ENCODE peak calls at places on chromosomes 7 and 10, in five cellular contexts. W, N, R, O and X are unnamed samples.

GRCh38 chr7:126016722-126017121 is 1087.1 kb upstream of the POT1 start:
- DNase-seq in W (no peak), N (no peak), R (no peak), O (no peak), X (peak; percentile 29)

GRCh38 chr10:26475448-26475847 is 37.3 kb downstream of the APBB1IP start:
- DNase-seq in W (no peak), N (no peak), R (no peak), O (no peak), X (no peak)

GRCh38 chr10:72742797-72743196 is 50.9 kb downstream of the MCU start:
- DNase-seq in W (no peak), N (no peak), R (no peak), O (no peak), X (no peak)

GRCh38 chr7:24494832-24495231 is 78.4 kb upstream of the PALS2 start:
- DNase-seq in W (no peak), N (no peak), R (no peak), O (no peak), X (no peak)

GRCh38 chr10:96850825-96851224 is 18.7 kb downstream of the LCOR start:
- DNase-seq in W (no peak), N (peak; percentile 98), R (no peak), O (no peak), X (peak; percentile 91)

GRCh38 chr7:1295776-1296726 is 63.4 kb downstream of the UNCX start:
- DNase-seq in W (no peak), N (no peak), R (no peak), O (no peak), X (no peak)

GRCh38 chr7:3636131-3636860 is 335.2 kb downstream of the SDK1 start:
- DNase-seq in W (no peak), N (peak; percentile 47), R (no peak), O (no peak), X (peak; percentile 39)

GRCh38 chr10:74406006-74406405 is 255.0 kb downstream of the ADK start:
- DNase-seq in W (no peak), N (no peak), R (no peak), O (no peak), X (no peak)

GRCh38 chr10:7756360-7756992 is 31.3 kb downstream of the KIN start:
- DNase-seq in W (no peak), N (peak; percentile 8), R (no peak), O (no peak), X (peak; percentile 11)

GRCh38 chr10:90344226-90344625 is 513.6 kb downstream of the HTR7 start:
- DNase-seq in W (no peak), N (no peak), R (no peak), O (no peak), X (no peak)

GRCh38 chr7:65304175-65304574 is 69.5 kb upstream of the ZNF92 start:
- DNase-seq in W (no peak), N (no peak), R (no peak), O (no peak), X (no peak)

GRCh38 chr10:30751678-30752331 is 122.3 kb upstream of the LYZL2 start:
- DNase-seq in W (no peak), N (peak; percentile 75), R (no peak), O (peak; percentile 68), X (peak; percentile 53)
- TF ChIP-seq CTCF in W (no peak), N (peak; percentile 98), R (no peak), O (peak; percentile 77), X (peak; percentile 96)

GRCh38 chr10:69410487-69410886 is 6.2 kb downstream of the TACR2 start:
- DNase-seq in W (no peak), N (no peak), R (no peak), O (no peak), X (no peak)

GRCh38 chr10:69413221-69413865 is 3.4 kb downstream of the TACR2 start:
- DNase-seq in W (no peak), N (peak; percentile 70), R (no peak), O (peak; percentile 79), X (peak; percentile 71)

GRCh38 chr10:69409968-69410367 is 6.8 kb downstream of the TACR2 start:
- DNase-seq in W (no peak), N (no peak), R (no peak), O (no peak), X (no peak)

GRCh38 chr10:69412232-69412631 is 4.5 kb downstream of the TACR2 start:
- DNase-seq in W (no peak), N (no peak), R (no peak), O (no peak), X (no peak)

DNA sequence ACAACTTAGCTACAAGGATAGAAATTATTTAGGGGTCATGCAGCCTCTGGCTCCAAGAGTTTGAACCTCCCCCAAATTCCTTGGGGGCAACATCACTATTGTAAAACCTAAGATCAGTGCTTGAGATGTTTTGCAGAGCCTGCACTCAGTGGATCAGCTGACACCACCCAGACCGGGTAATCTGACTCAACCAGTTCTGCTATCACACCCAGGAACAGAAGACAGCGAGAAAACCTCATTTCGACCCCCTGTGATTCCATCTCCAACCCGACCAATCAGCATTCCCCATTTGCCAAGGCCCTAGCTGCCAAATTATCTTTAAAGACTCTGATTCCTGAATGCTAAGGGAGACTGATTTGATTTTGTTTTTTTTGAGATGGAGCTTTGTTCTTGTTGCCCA is 5.2 kb downstream of the TACR2 start:
- DNase-seq in W (no peak), N (no peak), R (no peak), O (no peak), X (no peak)
- H3K27ac ChIP-seq in W (no peak overlapping the region), N (no peak overlapping the region), R (no peak overlapping the region), O (no peak overlapping the region), X (no peak overlapping the region)

GRCh38 chr7:98740643-98741042 is 123.6 kb downstream of the NPTX2 start:
- DNase-seq in W (no peak), N (no peak), R (no peak), O (no peak), X (no peak)

GRCh38 chr7:98748090-98748489 is 121.7 kb downstream of the TMEM130 start:
- DNase-seq in W (no peak), N (no peak), R (no peak), O (no peak), X (no peak)

GRCh38 chr7:98745722-98746318 is 124.0 kb downstream of the TMEM130 start:
- DNase-seq in W (peak; percentile 52), N (peak; percentile 17), R (peak; percentile 79), O (peak; percentile 56), X (peak; percentile 23)
- TF ChIP-seq CTCF in W (peak; percentile 69), N (peak; percentile 49), R (peak; percentile 79), O (peak; percentile 74), X (peak; percentile 74)

GRCh38 chr10:119761106-119761505 is 35.3 kb downstream of the INPP5F start:
- DNase-seq in W (no peak), N (peak; percentile 94), R (no peak), O (no peak), X (peak; percentile 19)
- H3K27ac ChIP-seq in W (no peak overlapping the region), N (no peak overlapping the region), R (no peak overlapping the region), O (no peak overlapping the region), X (no peak overlapping the region)

GRCh38 chr10:49534670-49535381 is 4.1 kb downstream of the ERCC6 start:
- DNase-seq in W (no peak), N (peak; percentile 78), R (no peak), O (no peak), X (peak; percentile 79)

GRCh38 chr10:49539320-49539885 is 482 bp upstream of the ERCC6 start:
- DNase-seq in W (peak; percentile 10), N (peak; percentile 52), R (peak; percentile 75), O (peak; percentile 38), X (peak; percentile 63)

GRCh38 chr10:49541762-49542161 is 2.8 kb upstream of the ERCC6 start:
- DNase-seq in W (no peak), N (no peak), R (no peak), O (no peak), X (no peak)

GRCh38 chr10:49542353-49542752 is 3.4 kb upstream of the ERCC6 start:
- DNase-seq in W (no peak), N (no peak), R (no peak), O (no peak), X (no peak)

DNA sequence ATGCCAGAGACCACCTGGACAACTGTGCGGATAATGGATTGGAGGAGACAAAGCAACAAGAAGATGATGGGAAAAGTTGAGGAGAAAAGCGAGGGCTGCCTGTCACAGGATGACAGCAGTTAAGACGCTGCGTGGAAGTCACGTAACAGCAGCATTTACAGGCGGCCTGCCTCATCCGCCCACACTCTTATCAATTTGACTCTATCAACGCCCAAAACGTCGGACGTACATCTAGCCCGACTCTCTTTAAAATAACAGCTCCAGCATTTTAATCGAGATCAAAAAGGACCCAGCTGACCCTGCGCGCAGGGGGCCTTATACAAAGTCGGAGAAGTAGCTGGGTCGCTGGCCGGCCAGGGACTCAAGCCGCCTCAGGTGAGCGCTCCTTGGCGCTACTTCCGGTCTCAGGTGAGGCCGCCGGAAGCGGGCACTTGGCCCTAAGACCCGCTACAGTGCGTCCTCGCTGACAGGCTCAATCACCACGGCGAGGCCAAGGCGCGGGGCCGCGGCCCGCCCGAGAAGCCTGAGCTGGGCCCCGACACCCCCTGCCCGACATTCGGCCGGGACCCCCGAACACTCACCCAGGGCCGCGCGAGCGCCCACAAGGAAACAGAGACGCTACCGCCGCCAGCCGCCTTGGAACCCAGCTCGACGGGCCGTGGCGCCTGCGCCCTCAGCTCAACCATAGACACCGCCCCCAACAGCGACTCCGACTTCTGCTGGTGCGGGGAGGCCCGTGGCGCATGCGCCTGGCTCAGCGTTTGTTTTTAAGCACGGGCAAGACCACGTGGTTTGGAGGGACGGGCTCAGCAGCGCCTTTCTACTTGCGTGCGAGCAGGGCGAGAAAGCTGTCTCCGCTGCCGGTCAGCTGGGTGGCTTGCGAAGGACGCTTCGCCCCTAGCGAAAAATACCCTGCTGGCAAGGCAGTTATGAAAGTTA is at the start of gene ERCC6:
- DNase-seq in W (peak; percentile 94), N (peak; percentile 98), R (peak; percentile 99), O (peak; percentile 97), X (peak; percentile 99)
- TF ChIP-seq CTCF in W (no peak), N (no peak), R (no peak), O (peak; percentile 62), X (no peak)

GRCh38 chr7:77531038-77531437 is 6.1 kb upstream of the PTPN12 start:
- DNase-seq in W (no peak), N (no peak), R (no peak), O (no peak), X (no peak)

GRCh38 chr7:77528368-77528767 is 8.7 kb upstream of the PTPN12 start:
- DNase-seq in W (no peak), N (no peak), R (no peak), O (no peak), X (no peak)

GRCh38 chr7:77532247-77532646 is 4.8 kb upstream of the PTPN12 start:
- DNase-seq in W (no peak), N (no peak), R (no peak), O (no peak), X (no peak)

GRCh38 chr7:77525231-77525630 is 11.9 kb upstream of the PTPN12 start:
- DNase-seq in W (no peak), N (peak; percentile 19), R (no peak), O (no peak), X (no peak)

DNA sequence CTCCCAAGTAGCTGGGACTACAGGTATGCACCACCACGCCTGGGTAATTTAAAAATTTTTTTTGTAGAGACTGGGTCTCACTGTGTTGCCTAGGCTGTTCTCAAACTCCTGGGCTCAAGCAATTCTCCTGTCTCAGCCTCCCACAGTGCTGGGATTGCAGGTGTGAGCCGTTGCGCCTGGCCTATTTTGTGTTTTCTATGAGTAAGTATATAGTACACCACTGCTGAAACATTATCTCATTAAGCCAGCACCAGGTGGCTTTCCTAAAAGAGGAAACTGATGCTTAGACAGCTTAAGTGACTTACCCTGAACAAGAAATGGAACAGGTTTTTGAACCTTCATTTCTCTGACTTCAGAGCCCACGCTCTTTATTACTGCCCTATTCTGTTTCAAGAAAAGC is 7.8 kb upstream of the PTPN12 start:
- DNase-seq in W (no peak), N (no peak), R (no peak), O (no peak), X (no peak)
- H3K27ac ChIP-seq in W (no peak overlapping the region), N (no peak overlapping the region), R (no peak overlapping the region), O (no peak overlapping the region), X (no peak overlapping the region)